ENCODE peak calls at places on chromosomes 1 and 21, in nine cellular contexts. One of them, this sample, is unnamed.

GRCh38 chr1:14784790-14785773 is 186.6 kb downstream of the KAZN start:
- DNase-seq in CD4-positive, alpha-beta T cell: no peak
- DNase-seq in amygdala: no peak
- DNase-seq in stimulated activated CD8-positive, alpha-beta memory T cell treated with anti-CD3 and anti-CD28 coated beads, Interleukin-4, amount 100 ng/mL, for 24 hours: no peak
- DNase-seq in stimulated activated CD4-positive, alpha-beta T cell treated with anti-CD3 and anti-CD28 coated beads, Interleukin-4, amount 100 ng/mL, for 24 hours: no peak
- DNase-seq in occipital lobe: no peak
- DNase-seq in ovary: no peak
- DNase-seq in cardiac muscle cell: no peak
- DNase-seq in GM23248: no peak
- DNase-seq in this sample: no peak

GRCh38 chr1:210557426-210558077 is 228.8 kb downstream of the HHAT start:
- DNase-seq in amygdala: no peak
- DNase-seq in CD4-positive, alpha-beta T cell: no peak
- DNase-seq in ovary: no peak
- DNase-seq in occipital lobe: no peak
- DNase-seq in GM23248: no peak
- DNase-seq in stimulated activated CD8-positive, alpha-beta memory T cell treated with anti-CD3 and anti-CD28 coated beads, Interleukin-4, amount 100 ng/mL, for 24 hours: no peak
- DNase-seq in stimulated activated CD4-positive, alpha-beta T cell treated with anti-CD3 and anti-CD28 coated beads, Interleukin-4, amount 100 ng/mL, for 24 hours: no peak
- DNase-seq in cardiac muscle cell: no peak
- DNase-seq in this sample: no peak

GRCh38 chr1:116219651-116220434 is 108.6 kb downstream of the MAB21L3 start:
- DNase-seq in cardiac muscle cell: no peak
- DNase-seq in stimulated activated CD4-positive, alpha-beta T cell treated with anti-CD3 and anti-CD28 coated beads, Interleukin-4, amount 100 ng/mL, for 24 hours: no peak
- DNase-seq in GM23248: no peak
- DNase-seq in occipital lobe: no peak
- DNase-seq in stimulated activated CD8-positive, alpha-beta memory T cell treated with anti-CD3 and anti-CD28 coated beads, Interleukin-4, amount 100 ng/mL, for 24 hours: no peak
- DNase-seq in amygdala: no peak
- DNase-seq in ovary: no peak
- DNase-seq in CD4-positive, alpha-beta T cell: no peak
- DNase-seq in this sample: no peak

GRCh38 chr1:19021845-19022244 is 65.4 kb upstream of the IFFO2 start:
- DNase-seq in cardiac muscle cell: no peak
- DNase-seq in stimulated activated CD4-positive, alpha-beta T cell treated with anti-CD3 and anti-CD28 coated beads, Interleukin-4, amount 100 ng/mL, for 24 hours: no peak
- DNase-seq in ovary: no peak
- DNase-seq in occipital lobe: no peak
- DNase-seq in CD4-positive, alpha-beta T cell: no peak
- DNase-seq in amygdala: no peak
- DNase-seq in stimulated activated CD8-positive, alpha-beta memory T cell treated with anti-CD3 and anti-CD28 coated beads, Interleukin-4, amount 100 ng/mL, for 24 hours: no peak
- DNase-seq in GM23248: no peak
- DNase-seq in this sample: no peak

GRCh38 chr1:79293611-79294010 is 287.1 kb upstream of the ADGRL4 start:
- DNase-seq in occipital lobe: no peak
- DNase-seq in amygdala: no peak
- DNase-seq in GM23248: peak; percentile 77
- DNase-seq in CD4-positive, alpha-beta T cell: no peak
- DNase-seq in ovary: no peak
- DNase-seq in stimulated activated CD4-positive, alpha-beta T cell treated with anti-CD3 and anti-CD28 coated beads, Interleukin-4, amount 100 ng/mL, for 24 hours: no peak
- DNase-seq in stimulated activated CD8-positive, alpha-beta memory T cell treated with anti-CD3 and anti-CD28 coated beads, Interleukin-4, amount 100 ng/mL, for 24 hours: no peak
- DNase-seq in cardiac muscle cell: no peak
- DNase-seq in this sample: no peak

GRCh38 chr1:198258491-198258890 is 101.7 kb downstream of the NEK7 start:
- DNase-seq in CD4-positive, alpha-beta T cell: no peak
- DNase-seq in occipital lobe: no peak
- DNase-seq in cardiac muscle cell: no peak
- DNase-seq in stimulated activated CD8-positive, alpha-beta memory T cell treated with anti-CD3 and anti-CD28 coated beads, Interleukin-4, amount 100 ng/mL, for 24 hours: no peak
- DNase-seq in stimulated activated CD4-positive, alpha-beta T cell treated with anti-CD3 and anti-CD28 coated beads, Interleukin-4, amount 100 ng/mL, for 24 hours: no peak
- DNase-seq in GM23248: peak; percentile 91
- DNase-seq in ovary: no peak
- DNase-seq in amygdala: no peak
- DNase-seq in this sample: no peak

GRCh38 chr1:241639653-241640148 is 468 bp downstream of the CHML start:
- DNase-seq in GM23248: peak; percentile 68
- DNase-seq in stimulated activated CD8-positive, alpha-beta memory T cell treated with anti-CD3 and anti-CD28 coated beads, Interleukin-4, amount 100 ng/mL, for 24 hours: peak; percentile 9
- DNase-seq in cardiac muscle cell: peak; percentile 27
- DNase-seq in stimulated activated CD4-positive, alpha-beta T cell treated with anti-CD3 and anti-CD28 coated beads, Interleukin-4, amount 100 ng/mL, for 24 hours: peak; percentile 29
- DNase-seq in ovary: no peak
- DNase-seq in amygdala: no peak
- DNase-seq in occipital lobe: peak; percentile 61
- DNase-seq in CD4-positive, alpha-beta T cell: peak; percentile 16
- DNase-seq in this sample: no peak

GRCh38 chr1:40030528-40031135 is 9.9 kb upstream of the CAP1 start:
- DNase-seq in cardiac muscle cell: no peak
- DNase-seq in amygdala: no peak
- DNase-seq in GM23248: peak; percentile 60
- DNase-seq in stimulated activated CD8-positive, alpha-beta memory T cell treated with anti-CD3 and anti-CD28 coated beads, Interleukin-4, amount 100 ng/mL, for 24 hours: no peak
- DNase-seq in ovary: no peak
- DNase-seq in CD4-positive, alpha-beta T cell: no peak
- DNase-seq in occipital lobe: no peak
- DNase-seq in stimulated activated CD4-positive, alpha-beta T cell treated with anti-CD3 and anti-CD28 coated beads, Interleukin-4, amount 100 ng/mL, for 24 hours: no peak
- DNase-seq in this sample: no peak

GRCh38 chr1:10920063-10920626 is 92.3 kb upstream of the TARDBP start:
- DNase-seq in stimulated activated CD8-positive, alpha-beta memory T cell treated with anti-CD3 and anti-CD28 coated beads, Interleukin-4, amount 100 ng/mL, for 24 hours: no peak
- DNase-seq in GM23248: no peak
- DNase-seq in cardiac muscle cell: no peak
- DNase-seq in occipital lobe: no peak
- DNase-seq in ovary: no peak
- DNase-seq in CD4-positive, alpha-beta T cell: no peak
- DNase-seq in amygdala: no peak
- DNase-seq in stimulated activated CD4-positive, alpha-beta T cell treated with anti-CD3 and anti-CD28 coated beads, Interleukin-4, amount 100 ng/mL, for 24 hours: no peak
- DNase-seq in this sample: no peak

GRCh38 chr1:66489146-66489545 is 44.8 kb upstream of the SGIP1 start:
- DNase-seq in GM23248: peak; percentile 88
- DNase-seq in amygdala: no peak
- DNase-seq in CD4-positive, alpha-beta T cell: no peak
- DNase-seq in occipital lobe: no peak
- DNase-seq in stimulated activated CD8-positive, alpha-beta memory T cell treated with anti-CD3 and anti-CD28 coated beads, Interleukin-4, amount 100 ng/mL, for 24 hours: no peak
- DNase-seq in ovary: no peak
- DNase-seq in stimulated activated CD4-positive, alpha-beta T cell treated with anti-CD3 and anti-CD28 coated beads, Interleukin-4, amount 100 ng/mL, for 24 hours: no peak
- DNase-seq in cardiac muscle cell: no peak
- DNase-seq in this sample: no peak

GRCh38 chr1:14737561-14738094 is 139.1 kb downstream of the KAZN start:
- DNase-seq in stimulated activated CD8-positive, alpha-beta memory T cell treated with anti-CD3 and anti-CD28 coated beads, Interleukin-4, amount 100 ng/mL, for 24 hours: no peak
- DNase-seq in GM23248: no peak
- DNase-seq in occipital lobe: no peak
- DNase-seq in ovary: no peak
- DNase-seq in cardiac muscle cell: no peak
- DNase-seq in amygdala: no peak
- DNase-seq in stimulated activated CD4-positive, alpha-beta T cell treated with anti-CD3 and anti-CD28 coated beads, Interleukin-4, amount 100 ng/mL, for 24 hours: no peak
- DNase-seq in CD4-positive, alpha-beta T cell: no peak
- DNase-seq in this sample: no peak

GRCh38 chr1:212221801-212222200 is 63.4 kb upstream of the PPP2R5A start:
- DNase-seq in stimulated activated CD4-positive, alpha-beta T cell treated with anti-CD3 and anti-CD28 coated beads, Interleukin-4, amount 100 ng/mL, for 24 hours: no peak
- DNase-seq in occipital lobe: no peak
- DNase-seq in cardiac muscle cell: no peak
- DNase-seq in amygdala: no peak
- DNase-seq in CD4-positive, alpha-beta T cell: no peak
- DNase-seq in GM23248: no peak
- DNase-seq in stimulated activated CD8-positive, alpha-beta memory T cell treated with anti-CD3 and anti-CD28 coated beads, Interleukin-4, amount 100 ng/mL, for 24 hours: no peak
- DNase-seq in ovary: no peak
- DNase-seq in this sample: no peak

GRCh38 chr1:70874826-70875225 is 172.8 kb downstream of the PTGER3 start:
- DNase-seq in stimulated activated CD8-positive, alpha-beta memory T cell treated with anti-CD3 and anti-CD28 coated beads, Interleukin-4, amount 100 ng/mL, for 24 hours: no peak
- DNase-seq in cardiac muscle cell: no peak
- DNase-seq in CD4-positive, alpha-beta T cell: no peak
- DNase-seq in ovary: no peak
- DNase-seq in stimulated activated CD4-positive, alpha-beta T cell treated with anti-CD3 and anti-CD28 coated beads, Interleukin-4, amount 100 ng/mL, for 24 hours: no peak
- DNase-seq in occipital lobe: no peak
- DNase-seq in amygdala: no peak
- DNase-seq in GM23248: peak; percentile 28
- DNase-seq in this sample: no peak

GRCh38 chr1:201144701-201145100 is 9.6 kb downstream of the TMEM9 start:
- DNase-seq in occipital lobe: no peak
- DNase-seq in ovary: no peak
- DNase-seq in stimulated activated CD4-positive, alpha-beta T cell treated with anti-CD3 and anti-CD28 coated beads, Interleukin-4, amount 100 ng/mL, for 24 hours: no peak
- DNase-seq in CD4-positive, alpha-beta T cell: no peak
- DNase-seq in amygdala: no peak
- DNase-seq in stimulated activated CD8-positive, alpha-beta memory T cell treated with anti-CD3 and anti-CD28 coated beads, Interleukin-4, amount 100 ng/mL, for 24 hours: no peak
- DNase-seq in cardiac muscle cell: no peak
- DNase-seq in GM23248: no peak
- DNase-seq in this sample: no peak

GRCh38 chr1:100785399-100786082 is 66.0 kb downstream of the VCAM1 start:
- DNase-seq in cardiac muscle cell: no peak
- DNase-seq in CD4-positive, alpha-beta T cell: no peak
- DNase-seq in amygdala: no peak
- DNase-seq in ovary: no peak
- DNase-seq in occipital lobe: no peak
- DNase-seq in stimulated activated CD8-positive, alpha-beta memory T cell treated with anti-CD3 and anti-CD28 coated beads, Interleukin-4, amount 100 ng/mL, for 24 hours: no peak
- DNase-seq in stimulated activated CD4-positive, alpha-beta T cell treated with anti-CD3 and anti-CD28 coated beads, Interleukin-4, amount 100 ng/mL, for 24 hours: no peak
- DNase-seq in GM23248: peak; percentile 86
- DNase-seq in this sample: peak; percentile 36

GRCh38 chr1:116910379-116911165 is 856 bp downstream of the PTGFRN start:
- DNase-seq in cardiac muscle cell: peak; percentile 62
- DNase-seq in stimulated activated CD8-positive, alpha-beta memory T cell treated with anti-CD3 and anti-CD28 coated beads, Interleukin-4, amount 100 ng/mL, for 24 hours: peak; percentile 4
- DNase-seq in ovary: peak; percentile 65
- DNase-seq in amygdala: no peak
- DNase-seq in stimulated activated CD4-positive, alpha-beta T cell treated with anti-CD3 and anti-CD28 coated beads, Interleukin-4, amount 100 ng/mL, for 24 hours: peak; percentile 48
- DNase-seq in occipital lobe: no peak
- DNase-seq in GM23248: peak; percentile 57
- DNase-seq in CD4-positive, alpha-beta T cell: peak; percentile 20
- DNase-seq in this sample: no peak

GRCh38 chr1:220879509-220880366 is 495 bp downstream of the HLX start:
- DNase-seq in amygdala: no peak
- DNase-seq in cardiac muscle cell: peak; percentile 69
- DNase-seq in ovary: peak; percentile 55
- DNase-seq in GM23248: peak; percentile 85
- DNase-seq in CD4-positive, alpha-beta T cell: no peak
- DNase-seq in occipital lobe: no peak
- DNase-seq in stimulated activated CD4-positive, alpha-beta T cell treated with anti-CD3 and anti-CD28 coated beads, Interleukin-4, amount 100 ng/mL, for 24 hours: no peak
- DNase-seq in stimulated activated CD8-positive, alpha-beta memory T cell treated with anti-CD3 and anti-CD28 coated beads, Interleukin-4, amount 100 ng/mL, for 24 hours: no peak
- DNase-seq in this sample: peak; percentile 45

GRCh38 chr1:223423641-223424233 is 30.5 kb downstream of the CCDC185 start:
- DNase-seq in stimulated activated CD8-positive, alpha-beta memory T cell treated with anti-CD3 and anti-CD28 coated beads, Interleukin-4, amount 100 ng/mL, for 24 hours: no peak
- DNase-seq in occipital lobe: no peak
- DNase-seq in CD4-positive, alpha-beta T cell: no peak
- DNase-seq in ovary: no peak
- DNase-seq in GM23248: peak; percentile 74
- DNase-seq in cardiac muscle cell: no peak
- DNase-seq in amygdala: no peak
- DNase-seq in stimulated activated CD4-positive, alpha-beta T cell treated with anti-CD3 and anti-CD28 coated beads, Interleukin-4, amount 100 ng/mL, for 24 hours: no peak
- DNase-seq in this sample: no peak

GRCh38 chr21:43591468-43592050 is 67.7 kb downstream of the HSF2BP start:
- DNase-seq in stimulated activated CD4-positive, alpha-beta T cell treated with anti-CD3 and anti-CD28 coated beads, Interleukin-4, amount 100 ng/mL, for 24 hours: no peak
- DNase-seq in occipital lobe: no peak
- DNase-seq in cardiac muscle cell: no peak
- DNase-seq in ovary: no peak
- DNase-seq in stimulated activated CD8-positive, alpha-beta memory T cell treated with anti-CD3 and anti-CD28 coated beads, Interleukin-4, amount 100 ng/mL, for 24 hours: no peak
- DNase-seq in CD4-positive, alpha-beta T cell: no peak
- DNase-seq in amygdala: no peak
- DNase-seq in GM23248: peak; percentile 33
- DNase-seq in this sample: no peak

GRCh38 chr1:201332616-201333335 is 44.7 kb downstream of the TNNT2 start:
- DNase-seq in occipital lobe: no peak
- DNase-seq in GM23248: no peak
- DNase-seq in ovary: no peak
- DNase-seq in cardiac muscle cell: no peak
- DNase-seq in stimulated activated CD8-positive, alpha-beta memory T cell treated with anti-CD3 and anti-CD28 coated beads, Interleukin-4, amount 100 ng/mL, for 24 hours: no peak
- DNase-seq in amygdala: no peak
- DNase-seq in stimulated activated CD4-positive, alpha-beta T cell treated with anti-CD3 and anti-CD28 coated beads, Interleukin-4, amount 100 ng/mL, for 24 hours: no peak
- DNase-seq in CD4-positive, alpha-beta T cell: no peak
- DNase-seq in this sample: no peak

GRCh38 chr1:203152158-203153034 is 23.2 kb downstream of the MYBPH start:
- DNase-seq in CD4-positive, alpha-beta T cell: no peak
- DNase-seq in ovary: no peak
- DNase-seq in occipital lobe: no peak
- DNase-seq in stimulated activated CD4-positive, alpha-beta T cell treated with anti-CD3 and anti-CD28 coated beads, Interleukin-4, amount 100 ng/mL, for 24 hours: no peak
- DNase-seq in amygdala: no peak
- DNase-seq in cardiac muscle cell: no peak
- DNase-seq in stimulated activated CD8-positive, alpha-beta memory T cell treated with anti-CD3 and anti-CD28 coated beads, Interleukin-4, amount 100 ng/mL, for 24 hours: no peak
- DNase-seq in GM23248: peak; percentile 69
- DNase-seq in this sample: no peak

GRCh38 chr1:230169454-230170152 is 102.6 kb downstream of the GALNT2 start:
- DNase-seq in occipital lobe: no peak
- DNase-seq in CD4-positive, alpha-beta T cell: no peak
- DNase-seq in amygdala: no peak
- DNase-seq in stimulated activated CD8-positive, alpha-beta memory T cell treated with anti-CD3 and anti-CD28 coated beads, Interleukin-4, amount 100 ng/mL, for 24 hours: no peak
- DNase-seq in ovary: no peak
- DNase-seq in cardiac muscle cell: no peak
- DNase-seq in stimulated activated CD4-positive, alpha-beta T cell treated with anti-CD3 and anti-CD28 coated beads, Interleukin-4, amount 100 ng/mL, for 24 hours: no peak
- DNase-seq in GM23248: no peak
- DNase-seq in this sample: no peak

GRCh38 chr1:229412056-229412455 is 21.8 kb downstream of the ACTA1 start:
- DNase-seq in CD4-positive, alpha-beta T cell: no peak
- DNase-seq in amygdala: no peak
- DNase-seq in cardiac muscle cell: no peak
- DNase-seq in GM23248: no peak
- DNase-seq in stimulated activated CD8-positive, alpha-beta memory T cell treated with anti-CD3 and anti-CD28 coated beads, Interleukin-4, amount 100 ng/mL, for 24 hours: no peak
- DNase-seq in ovary: no peak
- DNase-seq in occipital lobe: no peak
- DNase-seq in stimulated activated CD4-positive, alpha-beta T cell treated with anti-CD3 and anti-CD28 coated beads, Interleukin-4, amount 100 ng/mL, for 24 hours: no peak
- DNase-seq in this sample: no peak

GRCh38 chr1:200180821-200181220 is 153.3 kb downstream of the NR5A2 start:
- DNase-seq in CD4-positive, alpha-beta T cell: no peak
- DNase-seq in stimulated activated CD8-positive, alpha-beta memory T cell treated with anti-CD3 and anti-CD28 coated beads, Interleukin-4, amount 100 ng/mL, for 24 hours: no peak
- DNase-seq in GM23248: peak; percentile 86
- DNase-seq in ovary: no peak
- DNase-seq in occipital lobe: no peak
- DNase-seq in stimulated activated CD4-positive, alpha-beta T cell treated with anti-CD3 and anti-CD28 coated beads, Interleukin-4, amount 100 ng/mL, for 24 hours: no peak
- DNase-seq in cardiac muscle cell: no peak
- DNase-seq in amygdala: no peak
- DNase-seq in this sample: no peak

GRCh38 chr21:27480841-27481261 is 514.0 kb upstream of the ADAMTS5 start:
- DNase-seq in stimulated activated CD8-positive, alpha-beta memory T cell treated with anti-CD3 and anti-CD28 coated beads, Interleukin-4, amount 100 ng/mL, for 24 hours: no peak
- DNase-seq in GM23248: peak; percentile 68
- DNase-seq in cardiac muscle cell: no peak
- DNase-seq in amygdala: no peak
- DNase-seq in occipital lobe: no peak
- DNase-seq in stimulated activated CD4-positive, alpha-beta T cell treated with anti-CD3 and anti-CD28 coated beads, Interleukin-4, amount 100 ng/mL, for 24 hours: no peak
- DNase-seq in ovary: no peak
- DNase-seq in CD4-positive, alpha-beta T cell: no peak
- DNase-seq in this sample: no peak

GRCh38 chr1:25484096-25484495 is 53.4 kb downstream of the MACO1 start:
- DNase-seq in GM23248: no peak
- DNase-seq in occipital lobe: peak; percentile 27
- DNase-seq in stimulated activated CD8-positive, alpha-beta memory T cell treated with anti-CD3 and anti-CD28 coated beads, Interleukin-4, amount 100 ng/mL, for 24 hours: no peak
- DNase-seq in CD4-positive, alpha-beta T cell: no peak
- DNase-seq in cardiac muscle cell: no peak
- DNase-seq in stimulated activated CD4-positive, alpha-beta T cell treated with anti-CD3 and anti-CD28 coated beads, Interleukin-4, amount 100 ng/mL, for 24 hours: no peak
- DNase-seq in ovary: peak; percentile 76
- DNase-seq in amygdala: no peak
- DNase-seq in this sample: no peak

GRCh38 chr1:180522204-180522497 is 19.8 kb upstream of the ACBD6 start:
- DNase-seq in stimulated activated CD8-positive, alpha-beta memory T cell treated with anti-CD3 and anti-CD28 coated beads, Interleukin-4, amount 100 ng/mL, for 24 hours: no peak
- DNase-seq in occipital lobe: no peak
- DNase-seq in GM23248: no peak
- DNase-seq in stimulated activated CD4-positive, alpha-beta T cell treated with anti-CD3 and anti-CD28 coated beads, Interleukin-4, amount 100 ng/mL, for 24 hours: no peak
- DNase-seq in cardiac muscle cell: peak; percentile 60
- DNase-seq in CD4-positive, alpha-beta T cell: no peak
- DNase-seq in ovary: no peak
- DNase-seq in amygdala: no peak
- DNase-seq in this sample: no peak

GRCh38 chr1:7454052-7454815 is 316.9 kb upstream of the VAMP3 start:
- DNase-seq in stimulated activated CD4-positive, alpha-beta T cell treated with anti-CD3 and anti-CD28 coated beads, Interleukin-4, amount 100 ng/mL, for 24 hours: no peak
- DNase-seq in amygdala: no peak
- DNase-seq in occipital lobe: no peak
- DNase-seq in ovary: peak; percentile 36
- DNase-seq in GM23248: peak; percentile 39
- DNase-seq in cardiac muscle cell: peak; percentile 39
- DNase-seq in CD4-positive, alpha-beta T cell: no peak
- DNase-seq in stimulated activated CD8-positive, alpha-beta memory T cell treated with anti-CD3 and anti-CD28 coated beads, Interleukin-4, amount 100 ng/mL, for 24 hours: no peak
- DNase-seq in this sample: peak; percentile 22

GRCh38 chr1:89692601-89693503 is 59.9 kb downstream of the LRRC8C start:
- DNase-seq in cardiac muscle cell: peak; percentile 11
- DNase-seq in stimulated activated CD8-positive, alpha-beta memory T cell treated with anti-CD3 and anti-CD28 coated beads, Interleukin-4, amount 100 ng/mL, for 24 hours: no peak
- DNase-seq in CD4-positive, alpha-beta T cell: no peak
- DNase-seq in ovary: no peak
- DNase-seq in GM23248: peak; percentile 19
- DNase-seq in amygdala: no peak
- DNase-seq in occipital lobe: no peak
- DNase-seq in stimulated activated CD4-positive, alpha-beta T cell treated with anti-CD3 and anti-CD28 coated beads, Interleukin-4, amount 100 ng/mL, for 24 hours: no peak
- DNase-seq in this sample: peak; percentile 70

GRCh38 chr1:184724843-184725242 is 29.8 kb downstream of the EDEM3 start:
- DNase-seq in CD4-positive, alpha-beta T cell: no peak
- DNase-seq in cardiac muscle cell: no peak
- DNase-seq in ovary: no peak
- DNase-seq in GM23248: no peak
- DNase-seq in stimulated activated CD4-positive, alpha-beta T cell treated with anti-CD3 and anti-CD28 coated beads, Interleukin-4, amount 100 ng/mL, for 24 hours: no peak
- DNase-seq in amygdala: no peak
- DNase-seq in occipital lobe: no peak
- DNase-seq in stimulated activated CD8-positive, alpha-beta memory T cell treated with anti-CD3 and anti-CD28 coated beads, Interleukin-4, amount 100 ng/mL, for 24 hours: no peak
- DNase-seq in this sample: no peak

GRCh38 chr1:170630977-170631376 is 33.0 kb upstream of the PRRX1 start:
- DNase-seq in amygdala: no peak
- DNase-seq in occipital lobe: no peak
- DNase-seq in ovary: no peak
- DNase-seq in GM23248: no peak
- DNase-seq in stimulated activated CD4-positive, alpha-beta T cell treated with anti-CD3 and anti-CD28 coated beads, Interleukin-4, amount 100 ng/mL, for 24 hours: no peak
- DNase-seq in CD4-positive, alpha-beta T cell: no peak
- DNase-seq in stimulated activated CD8-positive, alpha-beta memory T cell treated with anti-CD3 and anti-CD28 coated beads, Interleukin-4, amount 100 ng/mL, for 24 hours: no peak
- DNase-seq in cardiac muscle cell: no peak
- DNase-seq in this sample: no peak

This sample was measured in HL-60.